ENCODE peak calls at places on chromosomes 5 and 9, in nine cellular contexts. V is astrocyte of the cerebellum; M is NK-92 treated with Interleukin-12 subunit alpha and Interleukin-12 subunit beta, amount 100 ng/mL, for 24 hours; H is iris pigment epithelial cell; N is adipocyte; I is left cardiac atrium; R is hypothalamus; T is WTC11; X is ovary. J is an unnamed sample.

GRCh38 chr5:72556351-72557146 is 49.3 kb upstream of the ZNF366 start:
- DNase-seq in M (no peak), V (peak), N (peak), H (peak), R (peak), I (peak), X (peak), T (peak), J (peak)

GRCh38 chr9:136409557-136410455 is 608 bp downstream of the ENTR1 start:
- DNase-seq in X (peak), H (peak), V (no peak), I (peak), T (peak), R (no peak), N (peak), M (no peak), J (no peak)

GRCh38 chr5:80711216-80711615 is 56.4 kb upstream of the DHFR start:
- DNase-seq in N (no peak), I (no peak), H (no peak), R (no peak), T (no peak), V (no peak), M (no peak), X (no peak), J (no peak)

GRCh38 chr5:174531782-174532191 is 192.6 kb upstream of the MSX2 start:
- DNase-seq in X (no peak), V (no peak), M (no peak), R (no peak), H (peak), N (no peak), T (no peak), I (no peak), J (no peak)

GRCh38 chr5:58459276-58459859 is 518 bp downstream of the PLK2 start:
- DNase-seq in M (no peak), T (peak), V (no peak), I (peak), H (peak), R (no peak), N (peak), X (peak), J (peak)

GRCh38 chr5:142446131-142446959 is 121.5 kb upstream of the SPRY4 start:
- DNase-seq in X (no peak), M (no peak), H (peak), N (peak), I (no peak), T (no peak), V (no peak), R (no peak), J (no peak)

GRCh38 chr9:84136119-84136868 is 155.7 kb downstream of the RMI1 start:
- DNase-seq in T (no peak), M (no peak), N (peak), H (peak), X (no peak), R (no peak), V (peak), I (no peak), J (no peak)

GRCh38 chr5:127389616-127390015 is 99.0 kb downstream of the MEGF10 start:
- DNase-seq in X (no peak), H (no peak), N (no peak), M (no peak), R (no peak), I (no peak), T (no peak), V (no peak), J (no peak)

GRCh38 chr9:87733273-87734054 is 7.5 kb downstream of the CTSL start:
- DNase-seq in T (no peak), N (no peak), H (no peak), M (no peak), X (no peak), V (no peak), I (no peak), R (no peak), J (no peak)

GRCh38 chr9:99485461-99485860 is 263.4 kb downstream of the SEC61B start:
- DNase-seq in I (no peak), V (peak), X (no peak), H (peak), T (no peak), M (no peak), N (peak), R (no peak), J (no peak)

J was measured in lower leg skin.